ENCODE peak calls at places on chromosomes 2 and 18, in five cellular contexts. M, R, T, E and O are unnamed samples.

GRCh38 chr18:72843743-72844142 is 24.0 kb downstream of the NETO1 start:
- DNase-seq in E (no peak), T (no peak), M (no peak), R (no peak), O (no peak)

GRCh38 chr2:157444643-157445040 is 753 bp upstream of the CYTIP start:
- DNase-seq in R (no peak), M (no peak), E (no peak), T (no peak), O (no peak)

GRCh38 chr2:140502951-140503630 is 1627.7 kb downstream of the LRP1B start:
- DNase-seq in E (peak; percentile 82), T (no peak), M (no peak), R (no peak), O (no peak)

GRCh38 chr2:173997269-173997668 is 32.1 kb upstream of the SP3 start:
- DNase-seq in R (peak; percentile 77), T (peak; percentile 90), M (no peak), E (no peak), O (no peak)

GRCh38 chr2:174888646-174889271 is 116.4 kb downstream of the CHN1 start:
- DNase-seq in T (no peak), E (peak; percentile 15), R (no peak), M (no peak), O (no peak)

GRCh38 chr2:52404046-52404445 is 1363.6 kb upstream of the CHAC2 start:
- DNase-seq in E (no peak), T (no peak), M (no peak), R (no peak), O (no peak)

GRCh38 chr2:178899664-178900063 is 92.4 kb upstream of the TTN start:
- DNase-seq in E (no peak), T (no peak), R (no peak), M (no peak), O (no peak)

GRCh38 chr2:241775223-241776177 is 1.1 kb upstream of the GAL3ST2 start:
- DNase-seq in M (no peak), E (no peak), R (no peak), T (peak; percentile 58), O (no peak)

GRCh38 chr2:9690252-9690651 is 59.5 kb upstream of the YWHAQ start:
- DNase-seq in T (no peak), M (no peak), R (peak; percentile 64), E (peak; percentile 94), O (no peak)

GRCh38 chr2:134207589-134208209 is 46.2 kb upstream of the MGAT5 start:
- DNase-seq in E (peak; percentile 52), T (peak; percentile 80), R (peak; percentile 60), M (peak; percentile 47), O (peak; percentile 62)
- H3K4me1 ChIP-seq in E (peaks cover 6% of the 10 kb centered on the region), T (peaks cover 31% of the 10 kb centered on the region), R (peaks cover 48% of the 10 kb centered on the region), M (peaks cover 34% of the 10 kb centered on the region), O (peaks cover 21% of the 10 kb centered on the region)

DNA sequence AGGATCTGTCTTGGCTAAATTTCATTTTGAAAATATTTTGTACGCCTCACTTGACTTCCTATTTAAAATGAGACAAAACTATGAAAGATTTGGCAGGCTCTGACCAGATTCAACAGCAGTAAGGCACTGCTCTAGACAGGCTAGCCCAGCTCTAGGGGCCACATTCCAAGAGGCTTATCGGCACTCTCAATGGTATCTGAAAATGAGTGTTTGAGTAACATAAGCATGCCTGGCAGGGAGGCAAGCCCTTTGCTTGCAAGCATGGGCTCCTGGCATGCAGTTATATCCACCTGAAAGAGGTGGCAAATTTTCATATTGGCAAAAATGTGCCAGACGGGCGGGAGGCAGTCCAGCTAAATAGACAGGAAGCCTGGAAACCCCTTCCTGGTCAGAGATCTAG is 10.5 kb downstream of the CAPN13 start:
- DNase-seq in M (no peak), R (no peak), T (no peak), E (no peak), O (no peak)
- H3K27ac ChIP-seq in M (no peak overlapping the region), R (no peak overlapping the region), T (no peak overlapping the region), E (no peak overlapping the region), O (no peak overlapping the region)

DNA sequence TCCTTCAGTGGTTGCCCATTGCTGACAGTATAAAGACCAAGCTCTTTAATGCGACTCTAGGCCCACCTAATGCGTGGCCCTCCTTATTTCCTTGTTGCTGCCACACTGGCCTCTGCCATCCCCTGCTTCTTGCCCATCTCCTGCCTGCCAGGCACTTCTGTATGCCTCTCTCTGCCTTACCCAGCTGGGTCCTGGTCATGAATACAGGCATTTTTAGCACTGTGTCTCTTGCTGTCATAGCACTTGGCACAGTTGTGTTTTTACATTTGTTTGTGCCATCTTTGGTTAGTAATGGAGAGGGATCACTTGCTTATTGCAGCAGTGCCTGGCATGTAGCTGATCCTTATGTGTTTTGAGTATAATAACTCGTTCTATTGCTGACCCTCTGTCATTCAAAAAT is 38.7 kb downstream of the MAP4K4 start:
- DNase-seq in T (no peak), E (no peak), R (no peak), M (no peak), O (no peak)
- H3K4me1 ChIP-seq in T (peaks cover 53% of the 10 kb centered on the region), E (peaks cover 16% of the 10 kb centered on the region), R (peaks cover 94% of the 10 kb centered on the region), M (peaks cover 63% of the 10 kb centered on the region), O (peaks cover 43% of the 10 kb centered on the region)

DNA sequence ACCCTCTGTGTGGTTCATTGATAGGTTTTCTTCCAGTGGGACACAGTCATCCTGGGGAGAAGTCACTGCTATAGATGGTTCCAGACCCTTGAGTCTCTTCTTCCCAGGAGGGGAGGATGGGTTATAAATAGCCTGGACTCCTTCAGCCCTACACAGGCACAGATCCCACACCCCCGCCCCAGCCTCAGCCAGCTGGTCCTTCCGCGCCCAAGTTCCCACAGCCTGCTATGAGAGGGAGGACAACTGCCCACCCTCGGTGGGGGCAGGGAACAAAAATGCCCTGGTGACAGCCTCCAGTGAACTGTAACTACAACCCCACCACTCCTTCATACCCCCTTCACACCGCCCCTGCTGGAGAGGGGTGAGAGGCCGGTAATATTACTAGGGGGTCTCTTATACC is 3.2 kb downstream of the ZBTB7C start:
- DNase-seq in E (no peak), T (no peak), R (no peak), M (no peak), O (no peak)
- H3K27ac ChIP-seq in E (no peak overlapping the region), T (no peak overlapping the region), R (no peak overlapping the region), M (no peak overlapping the region), O (no peak overlapping the region)

DNA sequence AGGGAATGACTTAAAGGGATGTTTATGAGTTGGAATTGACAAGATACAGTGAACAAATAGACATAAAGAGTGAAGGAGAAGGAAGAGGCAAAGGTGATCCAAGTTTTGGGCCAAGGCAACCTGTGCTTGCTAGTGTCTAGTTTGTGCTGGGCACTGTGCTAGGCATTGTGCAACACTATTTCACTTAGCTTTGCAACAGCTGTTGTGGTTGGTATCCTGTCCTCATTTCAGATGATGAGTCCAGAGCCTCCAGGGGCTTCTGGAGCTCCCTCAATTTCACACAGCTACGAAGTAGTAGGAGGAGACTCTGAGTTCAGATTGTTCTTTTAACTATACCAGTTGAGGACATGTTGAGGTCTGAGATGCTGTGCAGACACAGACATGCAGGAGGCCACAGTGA is 18.1 kb upstream of the LOXHD1 start:
- DNase-seq in R (no peak), M (no peak), T (no peak), E (peak; percentile 36), O (no peak)
- H3K4me1 ChIP-seq in R (no peaks in the 10 kb centered on the region), M (peaks cover 13% of the 10 kb centered on the region), T (no peaks in the 10 kb centered on the region), E (peaks cover 11% of the 10 kb centered on the region), O (no peaks in the 10 kb centered on the region)

GRCh38 chr2:160576054-160576499 is 82.5 kb upstream of the RBMS1 start:
- DNase-seq in M (no peak), T (no peak), R (no peak), E (peak; percentile 39), O (no peak)

GRCh38 chr2:160568861-160569260 is 75.3 kb upstream of the RBMS1 start:
- DNase-seq in E (no peak), M (no peak), T (no peak), R (no peak), O (no peak)

GRCh38 chr2:160570386-160570785 is 76.8 kb upstream of the RBMS1 start:
- DNase-seq in R (no peak), M (no peak), E (no peak), T (no peak), O (no peak)

GRCh38 chr2:160575363-160575762 is 81.8 kb upstream of the RBMS1 start:
- DNase-seq in T (no peak), E (no peak), R (no peak), M (no peak), O (no peak)

DNA sequence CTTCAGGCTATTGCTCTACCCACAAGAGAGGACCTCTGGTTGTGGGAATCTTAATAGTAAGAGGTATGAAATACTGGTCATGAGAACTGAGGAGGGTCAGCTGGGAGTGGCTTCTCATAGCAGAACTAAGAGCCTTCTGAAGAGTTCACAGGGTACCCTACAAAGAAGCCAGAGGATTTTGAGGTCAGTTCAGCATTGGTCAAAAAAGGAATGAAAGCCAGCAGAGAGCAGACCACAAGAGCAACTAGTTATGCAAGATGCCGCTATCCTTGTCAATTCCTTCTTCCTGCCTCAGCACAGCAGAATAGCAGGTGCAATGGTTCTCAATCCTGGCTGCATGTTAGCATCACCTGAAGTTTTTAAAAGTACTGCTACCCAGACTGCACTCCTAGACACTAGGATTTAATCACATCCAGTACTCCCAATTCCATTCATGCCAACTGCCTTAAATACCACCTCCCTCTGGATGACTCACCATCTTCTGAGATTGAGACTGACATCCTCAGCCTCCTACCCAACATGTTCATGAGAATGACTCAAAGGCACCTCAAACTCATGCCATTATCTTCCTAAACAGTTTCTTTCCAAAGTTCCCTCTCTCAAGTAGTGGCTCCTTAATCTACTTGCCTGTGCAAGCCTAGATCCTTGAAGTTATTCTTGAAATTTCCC is 81.0 kb upstream of the RBMS1 start:
- DNase-seq in E (peak; percentile 61), T (no peak), M (no peak), R (no peak), O (no peak)
- H3K27ac ChIP-seq in E (no peak overlapping the region), T (no peak overlapping the region), M (no peak overlapping the region), R (no peak overlapping the region), O (no peak overlapping the region)